ENCODE peak calls at places on chromosomes 2 and 18, in six cellular contexts. I is endothelial cell of umbilical vein; G is CD4-positive, CD25-positive, alpha-beta regulatory T cell; U is esophagus squamous epithelium; L is spleen; H is A549. Y is an unnamed sample. For H3K4me1, the result is how much of the 10 kb centered on the place peaks cover.

GRCh38 chr2:232375164-232375563 is 3.4 kb upstream of the ALPP start:
- DNase-seq in H (no peak), L (no peak), U (no peak), G (no peak), I (no peak), Y (no peak)

GRCh38 chr2:28639836-28640235 is 111.8 kb upstream of the PPP1CB start:
- DNase-seq in G (no peak), L (no peak), U (no peak), I (no peak), H (no peak), Y (peak)

GRCh38 chr2:8149011-8149410 is 532.8 kb upstream of the ID2 start:
- DNase-seq in H (no peak), U (no peak), I (no peak), G (no peak), L (no peak), Y (no peak)

GRCh38 chr2:29766191-29766590 is 155.2 kb downstream of the ALK start:
- DNase-seq in I (no peak), H (no peak), G (no peak), U (no peak), L (no peak), Y (no peak)

GRCh38 chr2:170434900-170435640 is 257.1 kb downstream of the MYO3B start:
- DNase-seq in U (no peak), I (no peak), G (no peak), H (no peak), L (no peak), Y (peak)

GRCh38 chr2:73063909-73064875 is 7.3 kb downstream of the SFXN5 start:
- DNase-seq in U (no peak), L (peak), H (peak), G (no peak), I (peak), Y (no peak)

GRCh38 chr18:78090584-78090983 is 840.9 kb downstream of the GALR1 start:
- DNase-seq in L (no peak), G (no peak), I (no peak), H (no peak), U (no peak), Y (no peak)

GRCh38 chr2:105102963-105103421 is 65.1 kb downstream of the MRPS9 start:
- DNase-seq in U (no peak), G (no peak), I (no peak), L (no peak), H (no peak), Y (no peak)

GRCh38 chr2:46460991-46461715 is 18.2 kb upstream of the TMEM247 start:
- DNase-seq in I (peak), H (peak), L (peak), G (peak), U (peak), Y (peak)

GRCh38 chr2:179936654-179937053 is 70.4 kb downstream of the CWC22 start:
- DNase-seq in H (no peak), I (peak), U (no peak), G (no peak), L (no peak), Y (peak)

GRCh38 chr2:67858886-67859285 is 203.9 kb downstream of the C1D start:
- DNase-seq in I (peak), H (no peak), U (no peak), L (no peak), G (no peak), Y (no peak)

GRCh38 chr2:107719781-107720180 is 106.9 kb upstream of the RGPD4 start:
- DNase-seq in U (no peak), H (no peak), G (no peak), L (no peak), I (no peak), Y (no peak)

GRCh38 chr2:85834456-85834855 is 54.3 kb downstream of the ST3GAL5 start:
- DNase-seq in G (no peak), U (no peak), I (no peak), L (no peak), H (no peak), Y (no peak)

GRCh38 chr18:12692206-12692605 is 10.3 kb downstream of the CEP76 start:
- DNase-seq in L (no peak), I (no peak), G (no peak), H (no peak), U (no peak), Y (no peak)

GRCh38 chr2:223856021-223856420 is 18.6 kb upstream of the AP1S3 start:
- DNase-seq in L (no peak), I (no peak), H (no peak), G (no peak), U (no peak), Y (no peak)

GRCh38 chr2:120254178-120254577 is 1.5 kb downstream of the RALB start:
- DNase-seq in H (no peak), L (no peak), I (peak), U (no peak), G (no peak), Y (no peak)
- H3K4me1 ChIP-seq in H (under half), L (half or more), I (half or more), U (under half), G (under half), Y (under half)

GRCh38 chr2:38523728-38524437 is 78.8 kb downstream of the HNRNPLL start:
- DNase-seq in H (peak), G (no peak), U (no peak), L (no peak), I (no peak), Y (no peak)

GRCh38 chr2:38522754-38523349 is 79.9 kb downstream of the HNRNPLL start:
- DNase-seq in G (no peak), H (no peak), U (no peak), L (no peak), I (no peak), Y (no peak)

GRCh38 chr2:38524580-38524979 is 78.1 kb downstream of the HNRNPLL start:
- DNase-seq in U (no peak), L (no peak), H (no peak), G (no peak), I (no peak), Y (no peak)

GRCh38 chr2:38526195-38526594 is 76.5 kb downstream of the HNRNPLL start:
- DNase-seq in U (no peak), G (no peak), H (no peak), L (no peak), I (no peak), Y (no peak)

DNA sequence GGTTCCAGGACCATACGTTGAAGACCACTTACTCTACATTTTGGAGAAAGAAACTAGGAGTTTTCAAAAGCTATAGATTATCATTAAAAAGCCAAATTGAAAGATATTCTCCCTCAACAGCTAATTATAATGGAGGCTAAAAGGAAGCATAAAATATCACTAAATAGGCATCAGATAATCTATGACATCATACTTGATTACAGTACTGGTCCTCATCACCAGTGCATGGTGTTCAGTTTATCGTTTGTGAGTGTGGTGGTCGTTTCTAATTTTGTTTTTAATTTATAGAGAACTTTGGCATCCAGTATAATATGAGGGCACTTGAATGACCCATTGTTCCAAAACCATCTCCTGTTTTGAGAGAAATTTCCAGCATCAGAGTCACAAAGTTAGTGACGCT is 80.9 kb downstream of the HNRNPLL start:
- DNase-seq in H (no peak), G (no peak), I (no peak), L (no peak), U (no peak), Y (no peak)
- H3K4me1 ChIP-seq in H (under half), G (under half), I (under half), L (under half), U (under half), Y (under half)

GRCh38 chr2:127121776-127122176 is 14.8 kb upstream of the BIN1 start:
- DNase-seq in H (no peak), U (no peak), I (no peak), G (no peak), L (peak), Y (no peak)
- H3K4me1 ChIP-seq in H (under half), U (under half), I (under half), G (under half), L (under half), Y (under half)

GRCh38 chr18:45962866-45963265 is 4.3 kb downstream of the EPG5 start:
- DNase-seq in G (no peak), L (no peak), H (no peak), I (no peak), U (no peak), Y (no peak)

GRCh38 chr18:45958027-45958426 is 9.1 kb downstream of the EPG5 start:
- DNase-seq in L (no peak), I (no peak), H (no peak), G (no peak), U (no peak), Y (no peak)

GRCh38 chr18:45957100-45957499 is 10.0 kb downstream of the EPG5 start:
- DNase-seq in L (no peak), I (no peak), U (no peak), H (no peak), G (no peak), Y (no peak)

GRCh38 chr18:45962461-45962860 is 4.7 kb downstream of the EPG5 start:
- DNase-seq in I (no peak), U (no peak), L (no peak), H (no peak), G (peak), Y (peak)

DNA sequence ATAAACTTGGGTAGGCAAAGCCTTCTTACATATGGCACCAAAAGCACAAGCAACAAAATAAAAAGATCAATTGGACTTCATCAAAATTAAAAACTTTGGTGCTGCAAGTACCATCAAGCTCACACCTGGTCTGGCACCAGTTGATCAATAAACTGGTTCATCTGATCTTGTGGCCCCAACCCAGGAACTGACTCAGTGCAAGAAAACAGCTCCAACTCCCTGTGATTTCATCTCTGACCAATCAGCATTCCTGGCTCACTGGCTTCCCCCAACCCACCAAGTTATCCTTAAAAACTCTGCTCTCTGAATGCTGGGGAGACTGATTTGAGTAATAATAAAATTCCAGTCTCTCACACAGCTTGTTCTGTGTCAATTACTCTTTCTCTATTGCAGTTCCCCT is 8.4 kb downstream of the EPG5 start:
- DNase-seq in G (no peak), U (no peak), I (no peak), H (no peak), L (no peak), Y (no peak)
- H3K4me1 ChIP-seq in G (under half), U (under half), I (under half), H (under half), L (half or more), Y (under half)

GRCh38 chr2:237864030-237864931 is 4.9 kb downstream of the RAMP1 start:
- DNase-seq in L (peak), I (no peak), G (no peak), U (no peak), H (no peak), Y (no peak)
- H3K4me1 ChIP-seq in L (under half), I (under half), G (under half), U (under half), H (under half), Y (under half)

DNA sequence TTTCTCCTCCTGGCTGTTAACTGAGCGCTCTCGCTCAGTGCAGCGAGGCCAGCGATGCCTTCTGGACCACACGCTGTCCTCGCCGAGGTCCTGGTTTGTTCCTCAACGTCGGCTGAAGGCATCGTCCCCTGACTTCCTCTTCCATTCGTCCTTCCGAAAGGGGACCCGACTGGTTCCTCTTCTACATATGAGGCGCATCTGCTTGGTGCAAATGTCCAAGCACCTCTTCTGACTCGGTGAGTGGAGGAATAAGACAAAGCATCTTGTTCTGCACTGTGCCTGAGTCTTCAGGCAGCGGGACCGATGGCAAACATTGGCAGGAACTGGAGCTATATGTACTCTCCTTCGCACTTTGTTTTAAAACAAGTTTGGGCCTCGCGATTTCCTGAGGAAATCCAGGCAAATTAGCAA is 651 bp upstream of the KCNS3 start:
- DNase-seq in H (no peak), U (no peak), L (no peak), G (no peak), I (peak), Y (peak)
- H3K4me1 ChIP-seq in H (under half), U (under half), L (under half), G (under half), I (under half), Y (under half)

DNA sequence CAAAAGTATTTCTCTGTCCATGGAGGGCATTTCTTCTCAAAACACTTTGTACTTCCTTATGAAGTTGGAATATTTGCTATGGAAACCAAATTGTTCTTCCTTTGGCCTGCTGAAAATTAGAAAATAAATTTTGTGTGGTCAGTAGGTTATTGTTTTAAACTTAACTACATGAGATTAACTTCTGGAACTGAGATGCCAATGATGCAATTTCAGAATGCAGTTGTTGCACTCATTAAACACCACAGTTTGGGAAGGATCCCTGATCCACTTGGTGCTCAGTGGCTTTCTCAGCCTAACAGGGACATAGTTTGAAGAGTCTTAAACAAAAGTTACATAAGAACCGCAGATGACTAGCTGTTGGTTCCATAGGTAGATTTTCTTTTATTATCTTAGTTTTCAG is 23.3 kb upstream of the IL1R1 start:
- DNase-seq in H (no peak), L (no peak), I (no peak), G (no peak), U (no peak), Y (no peak)
- H3K4me1 ChIP-seq in H (half or more), L (under half), I (under half), G (under half), U (under half), Y (under half)